ENCODE peak calls at places on chromosomes 6 and 20, in seven cellular contexts. H, Z, Q, Y, J, R and T are unnamed samples.
A peak's percentile ranks its signal among the peaks of the same experiment; 100 is the strongest.

GRCh38 chr6:14922306-14922705 is 323.6 kb upstream of the JARID2 start:
- DNase-seq in H (no peak), Z (peak; percentile 6), Q (no peak), Y (no peak), J (no peak), R (no peak), T (no peak)

GRCh38 chr6:30800876-30801275 is 56.5 kb upstream of the IER3 start:
- DNase-seq in H (peak; percentile 45), Z (no peak), Q (no peak), Y (no peak), J (no peak), R (no peak), T (no peak)

GRCh38 chr20:39983655-39984054 is 705.4 kb downstream of the MAFB start:
- DNase-seq in H (no peak), Z (no peak), Q (no peak), Y (no peak), J (no peak), R (no peak), T (no peak)

GRCh38 chr6:125511809-125512341 is 210.1 kb upstream of the HDDC2 start:
- DNase-seq in H (peak; percentile 4), Z (peak; percentile 60), Q (no peak), Y (no peak), J (peak; percentile 39), R (no peak), T (no peak)

GRCh38 chr6:13362432-13362831 is 34.1 kb upstream of the TBC1D7 start:
- DNase-seq in H (peak; percentile 40), Z (no peak), Q (no peak), Y (no peak), J (no peak), R (no peak), T (no peak)

GRCh38 chr6:87198496-87198895 is 43.1 kb downstream of the ZNF292 start:
- DNase-seq in H (no peak), Z (no peak), Q (no peak), Y (no peak), J (no peak), R (no peak), T (no peak)

GRCh38 chr6:1422290-1422689 is 32.9 kb downstream of the FOXF2 start:
- DNase-seq in H (no peak), Z (no peak), Q (no peak), Y (no peak), J (no peak), R (no peak), T (no peak)

GRCh38 chr6:105592329-105592728 is 189.4 kb upstream of the PREP start:
- DNase-seq in H (peak; percentile 93), Z (peak; percentile 98), Q (no peak), Y (no peak), J (no peak), R (no peak), T (no peak)

GRCh38 chr6:149154137-149154900 is 163.2 kb upstream of the TAB2 start:
- DNase-seq in H (no peak), Z (no peak), Q (no peak), Y (no peak), J (peak; percentile 37), R (no peak), T (no peak)

GRCh38 chr6:54002118-54002517 is 109.1 kb upstream of the MLIP start:
- DNase-seq in H (peak; percentile 45), Z (no peak), Q (no peak), Y (no peak), J (no peak), R (no peak), T (no peak)

GRCh38 chr6:95690328-95690727 is 113.0 kb downstream of the MANEA start:
- DNase-seq in H (peak; percentile 1), Z (peak; percentile 36), Q (no peak), Y (no peak), J (no peak), R (no peak), T (no peak)